ENCODE peak calls at places on chromosome 1, in four cellular contexts. R, F, X and B are unnamed samples.

GRCh38 chr1:45359882-45360513 is 19.8 kb upstream of the MUTYH start:
- DNase-seq in R (peak; percentile 84), F (peak; percentile 36), X (no peak), B (peak; percentile 77)

GRCh38 chr1:228034954-228035837 is 28.4 kb downstream of the WNT3A start:
- DNase-seq in R (no peak), F (no peak), X (no peak), B (no peak)

GRCh38 chr1:177270863-177271262 is 100.1 kb downstream of the BRINP2 start:
- DNase-seq in X (no peak), R (no peak), F (no peak), B (no peak)

GRCh38 chr1:214688891-214689290 is 85.9 kb downstream of the CENPF start:
- DNase-seq in R (no peak), F (no peak), X (no peak), B (no peak)

GRCh38 chr1:160488347-160489058 is 34.6 kb downstream of the SLAMF6 start:
- DNase-seq in F (no peak), X (no peak), R (no peak), B (no peak)

GRCh38 chr1:154329551-154330131 is 4.3 kb downstream of the ATP8B2 start:
- DNase-seq in X (no peak), F (no peak), R (no peak), B (no peak)

GRCh38 chr1:241963722-241964121 is 6.2 kb downstream of the BECN2 start:
- DNase-seq in F (no peak), R (no peak), X (no peak), B (no peak)

GRCh38 chr1:222592171-222592570 is 2.4 kb upstream of the TAF1A start:
- DNase-seq in F (no peak), R (no peak), X (no peak), B (no peak)

GRCh38 chr1:32448773-32449456 is 16.0 kb upstream of the ZBTB8B start:
- DNase-seq in F (no peak), X (no peak), R (peak; percentile 25), B (no peak)

GRCh38 chr1:210684466-210685294 is 356.0 kb downstream of the HHAT start:
- DNase-seq in X (no peak), F (no peak), R (no peak), B (no peak)

GRCh38 chr1:234944439-234945369 is 183.9 kb downstream of the TOMM20 start:
- DNase-seq in X (no peak), F (no peak), R (no peak), B (no peak)